ENCODE peak calls at places on chromosomes 6 and 20, in four cellular contexts. C is HFFc6, L is WTC11, G is HFF-Myc. I is an unnamed sample.

GRCh38 chr6:161462148-161462547 is 188.3 kb upstream of the AGPAT4 start:
- DNase-seq in C (no peak), L (no peak), G (no peak), I (no peak)

GRCh38 chr6:37175332-37176267 is 5.6 kb downstream of the PIM1 start:
- DNase-seq in C (no peak), L (no peak), G (no peak), I (no peak)

GRCh38 chr6:86357877-86358276 is 579.5 kb upstream of the HTR1E start:
- DNase-seq in C (no peak), L (peak), G (no peak), I (no peak)

GRCh38 chr6:136790411-136791295 is 1.6 kb downstream of the MAP3K5 start:
- DNase-seq in C (no peak), L (no peak), G (no peak), I (no peak)

GRCh38 chr20:17969884-17970409 is 1.1 kb downstream of the MGME1 start:
- DNase-seq in C (peak), L (no peak), G (no peak), I (no peak)

GRCh38 chr6:169222126-169222525 is 31.5 kb downstream of the THBS2 start:
- DNase-seq in C (no peak), L (no peak), G (no peak), I (no peak)

GRCh38 chr20:53322651-53323050 is 271.0 kb downstream of the ZNF217 start:
- DNase-seq in C (no peak), L (no peak), G (no peak), I (no peak)

GRCh38 chr6:132320007-132320406 is 81.3 kb downstream of the MOXD1 start:
- DNase-seq in C (peak), L (no peak), G (no peak), I (no peak)